ENCODE peak calls at places on chromosomes 16 and 17, in eight cellular contexts. I is A549, Q is HEK293T, S is NCI-H345, O is hepatic stellate cell, T is progenitor cell of endocrine pancreas, F is mucosa of gallbladder, Y is KBM-7. B is an unnamed sample.

GRCh38 chr16:27108051-27108770 is 41.5 kb downstream of the C16orf82 start:
- DNase-seq in I (no peak), Q (no peak), S (no peak), O (no peak), T (no peak), F (no peak), Y (no peak), B (no peak)

GRCh38 chr17:47615766-47616424 is 33.8 kb upstream of the KPNB1 start:
- DNase-seq in I (peak), Q (peak), S (peak), O (no peak), T (no peak), F (no peak), Y (peak), B (peak)

GRCh38 chr16:67762385-67762784 is 43.3 kb upstream of the GFOD2 start:
- DNase-seq in I (no peak), Q (no peak), S (no peak), O (no peak), T (no peak), F (no peak), Y (no peak), B (no peak)

GRCh38 chr16:3822366-3823045 is 58.0 kb downstream of the CREBBP start:
- DNase-seq in I (no peak), Q (no peak), S (peak), O (no peak), T (no peak), F (no peak), Y (no peak), B (no peak)

GRCh38 chr17:59533694-59534093 is 31.7 kb upstream of the DHX40 start:
- DNase-seq in I (no peak), Q (no peak), S (no peak), O (no peak), T (no peak), F (no peak), Y (peak), B (peak)

GRCh38 chr16:68707341-68708152 is 29.5 kb upstream of the CDH1 start:
- DNase-seq in I (peak), Q (no peak), S (no peak), O (peak), T (no peak), F (peak), Y (no peak), B (no peak)

GRCh38 chr17:79664925-79665738 is 54.3 kb upstream of the RBFOX3 start:
- DNase-seq in I (no peak), Q (no peak), S (peak), O (no peak), T (peak), F (peak), Y (no peak), B (peak)

GRCh38 chr16:10817963-10818941 is at the start of gene TVP23A:
- DNase-seq in I (no peak), Q (no peak), S (no peak), O (no peak), T (peak), F (no peak), Y (no peak), B (no peak)

GRCh38 chr16:50079741-50080140 is 14.0 kb downstream of the HEATR3 start:
- DNase-seq in I (no peak), Q (no peak), S (no peak), O (no peak), T (no peak), F (no peak), Y (no peak), B (no peak)

GRCh38 chr16:30458561-30459394 is 13.1 kb upstream of the SEPHS2 start:
- DNase-seq in I (no peak), Q (no peak), S (no peak), O (no peak), T (no peak), F (peak), Y (peak), B (no peak)

GRCh38 chr17:74360993-74361612 is 565 bp downstream of the BTBD17 start:
- DNase-seq in I (no peak), Q (no peak), S (peak), O (no peak), T (no peak), F (no peak), Y (no peak), B (no peak)

GRCh38 chr17:69431835-69432234 is 17.3 kb downstream of the MAP2K6 start:
- DNase-seq in I (no peak), Q (no peak), S (no peak), O (no peak), T (no peak), F (no peak), Y (no peak), B (no peak)

GRCh38 chr17:4127555-4127954 is 15.3 kb downstream of the ZZEF1 start:
- DNase-seq in I (no peak), Q (no peak), S (no peak), O (no peak), T (no peak), F (no peak), Y (no peak), B (no peak)

GRCh38 chr16:86517652-86518258 is 7.4 kb downstream of the FOXF1 start:
- DNase-seq in I (peak), Q (peak), S (peak), O (peak), T (peak), F (peak), Y (peak), B (peak)

GRCh38 chr17:28384281-28385036 is 13.0 kb downstream of the SARM1 start:
- DNase-seq in I (no peak), Q (no peak), S (no peak), O (no peak), T (no peak), F (peak), Y (no peak), B (no peak)

GRCh38 chr16:81593481-81593880 is 148.9 kb downstream of the CMIP start:
- DNase-seq in I (no peak), Q (no peak), S (peak), O (no peak), T (no peak), F (no peak), Y (no peak), B (no peak)

GRCh38 chr16:59698341-59698979 is 964.3 kb upstream of the GOT2 start:
- DNase-seq in I (no peak), Q (no peak), S (no peak), O (no peak), T (no peak), F (no peak), Y (no peak), B (no peak)

GRCh38 chr16:13660807-13661206 is 259.1 kb upstream of the ERCC4 start:
- DNase-seq in I (peak), Q (no peak), S (no peak), O (no peak), T (no peak), F (no peak), Y (no peak), B (no peak)

GRCh38 chr16:86229866-86230656 is 280.3 kb upstream of the FOXF1 start:
- DNase-seq in I (no peak), Q (no peak), S (no peak), O (no peak), T (no peak), F (no peak), Y (no peak), B (no peak)

GRCh38 chr17:238071-238963 is 56.9 kb upstream of the DOC2B start:
- DNase-seq in I (no peak), Q (no peak), S (no peak), O (no peak), T (no peak), F (no peak), Y (no peak), B (no peak)

GRCh38 chr17:17366941-17367885 is 64.0 kb downstream of the NT5M start:
- DNase-seq in I (no peak), Q (no peak), S (no peak), O (no peak), T (no peak), F (no peak), Y (peak), B (no peak)

GRCh38 chr16:55622930-55623561 is 32.7 kb upstream of the SLC6A2 start:
- DNase-seq in I (peak), Q (peak), S (no peak), O (no peak), T (no peak), F (no peak), Y (no peak), B (no peak)

GRCh38 chr17:74938194-74938950 is 2.7 kb downstream of the OTOP3 start:
- DNase-seq in I (no peak), Q (no peak), S (no peak), O (no peak), T (no peak), F (no peak), Y (no peak), B (no peak)

GRCh38 chr17:38338535-38338934 is 5.2 kb downstream of the GPR179 start:
- DNase-seq in I (no peak), Q (no peak), S (no peak), O (no peak), T (no peak), F (no peak), Y (no peak), B (no peak)

GRCh38 chr17:39622380-39623006 is 4.3 kb upstream of the PPP1R1B start:
- DNase-seq in I (peak), Q (no peak), S (no peak), O (no peak), T (no peak), F (no peak), Y (no peak), B (no peak)

GRCh38 chr16:46857261-46857962 is 26.4 kb upstream of the C16orf87 start:
- DNase-seq in I (peak), Q (peak), S (peak), O (peak), T (no peak), F (no peak), Y (peak), B (peak)

GRCh38 chr17:1635675-1636465 is 7.2 kb upstream of the SLC43A2 start:
- DNase-seq in I (no peak), Q (no peak), S (no peak), O (no peak), T (no peak), F (no peak), Y (no peak), B (no peak)

GRCh38 chr16:50474138-50474537 is 74.1 kb upstream of the NKD1 start:
- DNase-seq in I (no peak), Q (no peak), S (peak), O (no peak), T (no peak), F (no peak), Y (no peak), B (no peak)

GRCh38 chr16:3839402-3840184 is 40.9 kb downstream of the CREBBP start:
- DNase-seq in I (no peak), Q (no peak), S (no peak), O (no peak), T (no peak), F (no peak), Y (no peak), B (no peak)

GRCh38 chr17:75352079-75352569 is 53.4 kb downstream of the GRB2 start:
- DNase-seq in I (peak), Q (peak), S (no peak), O (no peak), T (peak), F (peak), Y (peak), B (no peak)

B was measured in globus pallidus.